ENCODE peak calls at places on chromosomes 3 and 15, in seven cellular contexts. One of them, this sample, is unnamed.
A peak's percentile ranks its signal among the peaks of the same experiment; 100 is the strongest.

GRCh38 chr3:46538803-46539442 is 27.2 kb downstream of the LRRC2 start:
- DNase-seq in SK-N-SH: no peak
- DNase-seq in HCT116: no peak
- DNase-seq in GM12878: peak; percentile 97
- DNase-seq in H1: no peak
- DNase-seq in K562: no peak
- DNase-seq in HepG2: no peak
- DNase-seq in this sample: peak; percentile 11

GRCh38 chr3:58349792-58350626 is 17.3 kb downstream of the PXK start:
- DNase-seq in K562: no peak
- DNase-seq in HCT116: no peak
- DNase-seq in GM12878: peak; percentile 87
- DNase-seq in HepG2: no peak
- DNase-seq in H1: no peak
- DNase-seq in SK-N-SH: no peak
- DNase-seq in this sample: no peak

GRCh38 chr15:74610302-74610951 is 5.2 kb upstream of the CLK3 start:
- DNase-seq in K562: peak; percentile 94
- DNase-seq in GM12878: no peak
- DNase-seq in HCT116: no peak
- DNase-seq in H1: no peak
- DNase-seq in SK-N-SH: peak; percentile 85
- DNase-seq in HepG2: no peak
- DNase-seq in this sample: no peak

GRCh38 chr15:75639191-75639708 is 774 bp downstream of the IMP3 start:
- DNase-seq in K562: no peak
- DNase-seq in H1: no peak
- DNase-seq in SK-N-SH: no peak
- DNase-seq in GM12878: no peak
- DNase-seq in HCT116: no peak
- DNase-seq in HepG2: no peak
- DNase-seq in this sample: peak; percentile 56

GRCh38 chr15:66841953-66842681 is 140.1 kb downstream of the SMAD6 start:
- DNase-seq in H1: no peak
- DNase-seq in HepG2: peak; percentile 54
- DNase-seq in K562: peak; percentile 67
- DNase-seq in HCT116: peak; percentile 47
- DNase-seq in SK-N-SH: peak; percentile 85
- DNase-seq in GM12878: no peak
- DNase-seq in this sample: peak; percentile 93

GRCh38 chr3:182979103-182979697 is 1.1 kb downstream of the DCUN1D1 start:
- DNase-seq in HCT116: no peak
- DNase-seq in H1: no peak
- DNase-seq in SK-N-SH: no peak
- DNase-seq in K562: no peak
- DNase-seq in HepG2: peak; percentile 39
- DNase-seq in GM12878: no peak
- DNase-seq in this sample: peak; percentile 34

GRCh38 chr15:67146875-67147381 is 81.5 kb downstream of the SMAD3 start:
- DNase-seq in H1: no peak
- DNase-seq in GM12878: no peak
- DNase-seq in HepG2: peak; percentile 97
- DNase-seq in SK-N-SH: no peak
- DNase-seq in HCT116: no peak
- DNase-seq in K562: no peak
- DNase-seq in this sample: peak; percentile 94

GRCh38 chr3:58163234-58163633 is 47.5 kb downstream of the DNASE1L3 start:
- DNase-seq in K562: no peak
- DNase-seq in HepG2: no peak
- DNase-seq in GM12878: no peak
- DNase-seq in H1: no peak
- DNase-seq in SK-N-SH: no peak
- DNase-seq in HCT116: no peak
- DNase-seq in this sample: peak; percentile 62

GRCh38 chr3:129593595-129594339 is 12.7 kb downstream of the PLXND1 start:
- DNase-seq in H1: no peak
- DNase-seq in K562: no peak
- DNase-seq in SK-N-SH: no peak
- DNase-seq in HCT116: no peak
- DNase-seq in HepG2: peak; percentile 95
- DNase-seq in GM12878: no peak
- DNase-seq in this sample: peak; percentile 74

GRCh38 chr3:58521917-58522680 is 14.9 kb downstream of the ACOX2 start:
- DNase-seq in SK-N-SH: no peak
- DNase-seq in K562: no peak
- DNase-seq in HCT116: no peak
- DNase-seq in H1: no peak
- DNase-seq in GM12878: no peak
- DNase-seq in HepG2: peak; percentile 46
- DNase-seq in this sample: no peak

GRCh38 chr3:181017690-181018089 is 28.2 kb upstream of the DNAJC19 start:
- DNase-seq in SK-N-SH: no peak
- DNase-seq in HepG2: no peak
- DNase-seq in GM12878: no peak
- DNase-seq in K562: no peak
- DNase-seq in H1: no peak
- DNase-seq in HCT116: no peak
- DNase-seq in this sample: no peak

GRCh38 chr15:42932833-42933515 is 12.4 kb upstream of the TTBK2 start:
- DNase-seq in H1: no peak
- DNase-seq in SK-N-SH: no peak
- DNase-seq in HepG2: no peak
- DNase-seq in HCT116: no peak
- DNase-seq in GM12878: no peak
- DNase-seq in K562: no peak
- DNase-seq in this sample: peak; percentile 40

GRCh38 chr3:197260491-197261163 is 37.8 kb downstream of the DLG1 start:
- DNase-seq in H1: no peak
- DNase-seq in HCT116: no peak
- DNase-seq in K562: no peak
- DNase-seq in SK-N-SH: no peak
- DNase-seq in GM12878: no peak
- DNase-seq in HepG2: no peak
- DNase-seq in this sample: no peak

GRCh38 chr3:186432189-186432588 is 70.2 kb upstream of the DGKG start:
- DNase-seq in K562: no peak
- DNase-seq in HCT116: no peak
- DNase-seq in HepG2: no peak
- DNase-seq in GM12878: no peak
- DNase-seq in SK-N-SH: peak; percentile 62
- DNase-seq in H1: no peak
- DNase-seq in this sample: no peak

GRCh38 chr15:59918994-59919951 is 84.8 kb upstream of the FOXB1 start:
- DNase-seq in HepG2: no peak
- DNase-seq in GM12878: peak; percentile 57
- DNase-seq in H1: no peak
- DNase-seq in SK-N-SH: no peak
- DNase-seq in HCT116: no peak
- DNase-seq in K562: no peak
- DNase-seq in this sample: peak; percentile 26

GRCh38 chr15:90884719-90885431 is 571 bp downstream of the FES start:
- DNase-seq in HepG2: no peak
- DNase-seq in K562: no peak
- DNase-seq in H1: no peak
- DNase-seq in GM12878: no peak
- DNase-seq in SK-N-SH: no peak
- DNase-seq in HCT116: no peak
- DNase-seq in this sample: peak; percentile 31

GRCh38 chr3:197309528-197310361 is 11.3 kb upstream of the DLG1 start:
- DNase-seq in GM12878: no peak
- DNase-seq in H1: no peak
- DNase-seq in HepG2: no peak
- DNase-seq in HCT116: peak; percentile 28
- DNase-seq in K562: no peak
- DNase-seq in SK-N-SH: no peak
- DNase-seq in this sample: peak; percentile 75

GRCh38 chr15:94174399-94174802 is 57.0 kb upstream of the MCTP2 start:
- DNase-seq in HepG2: no peak
- DNase-seq in H1: no peak
- DNase-seq in HCT116: no peak
- DNase-seq in SK-N-SH: no peak
- DNase-seq in GM12878: peak; percentile 30
- DNase-seq in K562: no peak
- DNase-seq in this sample: no peak

GRCh38 chr3:56799251-56799882 is 2.4 kb downstream of the ARHGEF3 start:
- DNase-seq in GM12878: no peak
- DNase-seq in H1: no peak
- DNase-seq in SK-N-SH: peak; percentile 59
- DNase-seq in HepG2: peak; percentile 73
- DNase-seq in K562: peak; percentile 32
- DNase-seq in HCT116: peak; percentile 49
- DNase-seq in this sample: peak; percentile 77

GRCh38 chr3:71175722-71176365 is 407.7 kb downstream of the FOXP1 start:
- DNase-seq in HepG2: no peak
- DNase-seq in HCT116: no peak
- DNase-seq in H1: no peak
- DNase-seq in SK-N-SH: no peak
- DNase-seq in GM12878: no peak
- DNase-seq in K562: no peak
- DNase-seq in this sample: no peak

GRCh38 chr3:186162221-186162620 is 53.3 kb upstream of the ETV5 start:
- DNase-seq in K562: no peak
- DNase-seq in H1: no peak
- DNase-seq in HepG2: no peak
- DNase-seq in HCT116: no peak
- DNase-seq in SK-N-SH: no peak
- DNase-seq in GM12878: no peak
- DNase-seq in this sample: no peak

GRCh38 chr3:38108649-38109579 is 28.0 kb downstream of the ACAA1 start:
- DNase-seq in HCT116: no peak
- DNase-seq in SK-N-SH: no peak
- DNase-seq in H1: no peak
- DNase-seq in K562: no peak
- DNase-seq in HepG2: no peak
- DNase-seq in GM12878: no peak
- DNase-seq in this sample: no peak

GRCh38 chr3:9794400-9794799 is 1.5 kb downstream of the ARPC4 start:
- DNase-seq in HepG2: no peak
- DNase-seq in HCT116: no peak
- DNase-seq in H1: no peak
- DNase-seq in GM12878: no peak
- DNase-seq in K562: no peak
- DNase-seq in SK-N-SH: no peak
- DNase-seq in this sample: no peak
- H4K20me1 ChIP-seq in HepG2: no peaks in the 10 kb centered on the region
- H4K20me1 ChIP-seq in HCT116: no peaks in the 10 kb centered on the region
- H4K20me1 ChIP-seq in H1: no peaks in the 10 kb centered on the region
- H4K20me1 ChIP-seq in GM12878: peaks cover 6% of the 10 kb centered on the region
- H4K20me1 ChIP-seq in K562: peaks cover 3% of the 10 kb centered on the region
- H4K20me1 ChIP-seq in SK-N-SH: peaks cover 17% of the 10 kb centered on the region
- H4K20me1 ChIP-seq in this sample: no peaks in the 10 kb centered on the region

DNA sequence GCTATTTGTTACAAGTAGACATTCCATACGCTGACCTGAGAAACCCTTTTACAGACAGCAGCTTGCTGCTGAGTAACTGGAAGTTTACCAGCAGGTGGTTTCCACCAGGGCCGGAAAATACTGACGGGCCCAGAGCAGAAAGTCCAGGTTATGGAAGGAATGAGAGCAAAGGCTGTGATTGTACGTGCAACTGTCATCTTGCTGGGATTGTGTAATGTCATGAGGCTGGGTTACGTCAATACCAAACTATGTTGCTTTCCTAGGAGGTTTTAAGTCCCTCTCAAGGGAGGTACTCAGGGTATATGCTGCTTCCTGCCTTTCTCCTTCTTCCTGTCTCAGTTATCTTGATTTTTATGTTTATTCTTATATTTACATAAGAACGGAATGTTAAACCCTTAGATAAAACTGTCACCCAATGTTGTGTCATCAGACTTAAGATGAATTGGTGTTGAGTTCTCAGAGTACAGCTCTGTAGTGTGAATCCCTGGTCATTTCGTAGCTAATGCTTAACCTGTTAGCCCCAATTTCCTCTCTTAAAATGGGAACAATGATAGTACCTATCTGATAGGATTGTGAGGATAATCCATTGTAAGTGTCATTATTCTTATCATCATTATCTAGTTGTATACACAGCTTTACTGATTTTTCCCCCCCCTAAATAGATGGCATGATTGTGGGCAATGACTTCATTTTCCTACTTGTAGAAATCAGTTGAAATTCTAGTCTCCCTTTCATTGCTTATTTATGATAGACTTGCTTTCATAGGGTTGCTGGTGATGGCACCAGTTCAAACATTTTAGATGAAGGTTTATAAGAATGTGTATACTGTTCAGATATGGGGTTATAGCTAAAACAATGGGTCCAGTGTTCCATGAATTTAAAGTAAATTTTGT is 101.4 kb downstream of the FNDC3B start:
- DNase-seq in HepG2: peak; percentile 98
- DNase-seq in GM12878: no peak
- DNase-seq in SK-N-SH: no peak
- DNase-seq in K562: no peak
- DNase-seq in HCT116: no peak
- DNase-seq in H1: no peak
- DNase-seq in this sample: peak; percentile 96
- H3K4me1 ChIP-seq in HepG2: peaks cover 94% of the 10 kb centered on the region
- H3K4me1 ChIP-seq in GM12878: peaks cover 78% of the 10 kb centered on the region
- H3K4me1 ChIP-seq in SK-N-SH: peaks cover 32% of the 10 kb centered on the region
- H3K4me1 ChIP-seq in K562: peaks cover 2% of the 10 kb centered on the region
- H3K4me1 ChIP-seq in HCT116: peaks cover 71% of the 10 kb centered on the region
- H3K4me1 ChIP-seq in H1: peaks cover 40% of the 10 kb centered on the region
- H3K4me1 ChIP-seq in this sample: peaks cover 85% of the 10 kb centered on the region

GRCh38 chr3:68057637-68058320 is 403.4 kb upstream of the SUCLG2 start:
- DNase-seq in K562: no peak
- DNase-seq in GM12878: no peak
- DNase-seq in HCT116: no peak
- DNase-seq in H1: no peak
- DNase-seq in SK-N-SH: no peak
- DNase-seq in HepG2: no peak
- DNase-seq in this sample: no peak
- TF ChIP-seq MAX in K562: no peak
- TF ChIP-seq MAX in GM12878: no peak
- TF ChIP-seq MAX in HCT116: no peak
- TF ChIP-seq MAX in H1: no peak
- TF ChIP-seq MAX in SK-N-SH: no peak
- TF ChIP-seq MAX in HepG2: no peak
- TF ChIP-seq MAX in this sample: no peak

DNA sequence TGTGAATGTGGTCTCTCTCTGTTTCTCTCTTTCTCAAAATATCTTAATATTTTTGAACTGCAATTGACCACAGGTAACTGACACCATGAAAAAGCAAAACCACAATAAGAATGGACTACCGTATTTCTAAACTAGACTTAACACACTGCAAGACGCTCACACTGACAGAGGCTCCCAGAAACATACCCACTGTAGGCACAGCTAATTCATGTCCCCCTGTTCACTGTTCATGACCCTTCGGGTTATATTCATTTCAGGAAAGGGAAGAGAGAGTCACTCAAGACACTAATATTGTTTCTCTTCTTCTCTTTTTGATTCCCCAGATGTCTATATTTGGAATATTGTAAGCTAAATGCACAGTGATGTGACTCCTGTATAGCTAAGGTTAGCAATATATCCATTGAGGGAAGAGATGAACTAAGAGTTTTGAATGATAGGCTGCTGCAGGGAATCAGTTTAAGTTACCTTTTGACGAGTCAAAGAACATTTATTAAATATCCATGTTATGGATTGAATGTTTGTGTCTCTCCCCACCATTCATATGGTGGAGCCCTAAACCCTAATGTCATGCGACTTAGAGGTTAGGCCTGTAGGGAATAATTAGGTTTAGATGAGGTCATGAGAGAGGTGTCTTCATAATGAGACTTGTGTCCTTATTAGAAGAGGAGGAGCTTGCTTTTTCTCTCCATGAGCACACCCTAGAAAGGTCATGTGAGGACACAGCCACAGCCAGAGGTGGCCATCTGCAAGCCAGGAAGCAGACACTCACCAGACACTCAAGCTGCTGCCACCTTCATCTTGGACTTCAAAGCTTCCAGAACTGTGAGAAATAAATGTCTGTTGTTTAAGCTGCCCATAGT is 216.6 kb upstream of the GRM7 start:
- DNase-seq in HCT116: no peak
- DNase-seq in H1: no peak
- DNase-seq in K562: peak; percentile 15
- DNase-seq in GM12878: peak; percentile 25
- DNase-seq in SK-N-SH: no peak
- DNase-seq in HepG2: no peak
- DNase-seq in this sample: no peak
- H4K20me1 ChIP-seq in HCT116: no peaks in the 10 kb centered on the region
- H4K20me1 ChIP-seq in H1: no peaks in the 10 kb centered on the region
- H4K20me1 ChIP-seq in K562: no peaks in the 10 kb centered on the region
- H4K20me1 ChIP-seq in GM12878: no peaks in the 10 kb centered on the region
- H4K20me1 ChIP-seq in SK-N-SH: no peaks in the 10 kb centered on the region
- H4K20me1 ChIP-seq in HepG2: no peaks in the 10 kb centered on the region
- H4K20me1 ChIP-seq in this sample: no peaks in the 10 kb centered on the region

This sample was measured in endothelial cell of umbilical vein.